ENCODE peak calls at places on chromosomes 2 and 18, in nine cellular contexts. Z is CD4-positive, alpha-beta T cell; D is AG09319; H is astrocyte of the spinal cord; P is MCF 10A; N is PC-3; U is neural crest cell; G is hepatocyte; C is pancreas. B is an unnamed sample.

GRCh38 chr2:198408171-198408570 is 603.8 kb downstream of the PLCL1 start:
- DNase-seq in Z (no peak), D (no peak), H (no peak), P (no peak), N (no peak), U (no peak), G (no peak), C (no peak), B (no peak)

GRCh38 chr2:161307676-161308075 is 549 bp upstream of the PSMD14 start:
- DNase-seq in Z (no peak), D (no peak), H (no peak), P (peak), N (peak), U (no peak), G (no peak), C (no peak), B (no peak)

GRCh38 chr2:49162151-49162550 is 7.8 kb upstream of the FSHR start:
- DNase-seq in Z (no peak), D (no peak), H (no peak), P (no peak), N (no peak), U (no peak), G (peak), C (no peak), B (no peak)

GRCh38 chr2:191264647-191265079 is 19.5 kb downstream of the MYO1B start:
- DNase-seq in Z (no peak), D (no peak), H (peak), P (peak), N (peak), U (no peak), G (no peak), C (no peak), B (no peak)

GRCh38 chr2:212495076-212495475 is 43.5 kb downstream of the ERBB4 start:
- DNase-seq in Z (no peak), D (no peak), H (no peak), P (no peak), N (no peak), U (no peak), G (no peak), C (no peak), B (no peak)

GRCh38 chr2:130808482-130809268 is 28.0 kb upstream of the ARHGEF4 start:
- DNase-seq in Z (no peak), D (no peak), H (no peak), P (peak), N (peak), U (no peak), G (no peak), C (no peak), B (peak)

GRCh38 chr2:218230882-218231281 is 13.9 kb downstream of the ARPC2 start:
- DNase-seq in Z (no peak), D (no peak), H (peak), P (peak), N (peak), U (no peak), G (peak), C (no peak), B (peak)

GRCh38 chr2:169468841-169469240 is 10.5 kb upstream of the BBS5 start:
- DNase-seq in Z (no peak), D (no peak), H (no peak), P (no peak), N (no peak), U (no peak), G (no peak), C (no peak), B (no peak)

GRCh38 chr18:55452123-55452611 is 135.8 kb downstream of the TCF4 start:
- DNase-seq in Z (no peak), D (no peak), H (no peak), P (peak), N (no peak), U (no peak), G (no peak), C (no peak), B (no peak)

GRCh38 chr2:70367722-70368323 is 66.0 kb upstream of the FAM136A start:
- DNase-seq in Z (no peak), D (no peak), H (peak), P (peak), N (no peak), U (no peak), G (no peak), C (peak), B (peak)

GRCh38 chr2:70369082-70369481 is 67.2 kb upstream of the FAM136A start:
- DNase-seq in Z (no peak), D (no peak), H (no peak), P (no peak), N (no peak), U (no peak), G (no peak), C (no peak), B (no peak)

GRCh38 chr2:70374616-70375015 is 72.7 kb upstream of the FAM136A start:
- DNase-seq in Z (no peak), D (no peak), H (no peak), P (no peak), N (no peak), U (no peak), G (no peak), C (no peak), B (no peak)

GRCh38 chr2:70368545-70368944 is 66.7 kb upstream of the FAM136A start:
- DNase-seq in Z (no peak), D (no peak), H (no peak), P (no peak), N (no peak), U (no peak), G (no peak), C (no peak), B (no peak)

GRCh38 chr2:70371753-70372152 is 69.9 kb upstream of the FAM136A start:
- DNase-seq in Z (no peak), D (no peak), H (peak), P (peak), N (peak), U (no peak), G (no peak), C (no peak), B (no peak)
- TF ChIP-seq CTCF in Z (no peak), D (no peak), H (no peak), P (no peak), N (no peak), U (no peak), G (no peak), C (no peak), B (no peak)

DNA sequence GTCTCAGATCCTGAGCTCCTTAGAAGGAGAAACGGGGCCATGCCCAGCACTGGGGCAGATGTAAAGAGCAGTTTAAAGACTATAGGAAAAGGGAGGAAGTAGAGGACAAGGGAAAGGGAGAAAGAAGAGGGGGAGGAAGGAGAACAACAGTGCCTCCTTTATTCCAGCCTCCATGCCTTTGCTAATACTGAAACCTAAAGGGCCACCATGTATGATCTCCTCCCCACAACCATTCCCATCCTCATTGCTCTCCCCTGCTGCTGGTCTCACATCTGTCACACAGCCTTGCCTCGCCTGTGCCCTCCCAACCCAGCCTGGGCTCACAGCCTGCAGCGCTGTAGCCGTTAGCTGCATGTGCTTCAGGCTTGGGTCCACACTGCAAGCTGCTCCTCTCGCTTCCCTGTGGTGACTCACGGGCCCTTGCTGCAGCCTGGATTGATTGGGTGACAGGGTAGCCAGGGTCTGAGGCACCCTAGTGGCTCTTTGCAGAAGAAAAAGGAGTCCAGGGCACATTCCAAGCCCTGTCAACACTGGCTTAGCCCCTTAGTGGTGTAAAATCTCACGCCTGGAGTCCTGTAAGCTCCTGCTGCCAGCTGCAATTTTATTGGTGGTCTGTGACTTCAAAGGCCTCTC is 281.9 kb downstream of the SRBD1 start:
- DNase-seq in Z (no peak), D (no peak), H (peak), P (peak), N (peak), U (no peak), G (peak), C (no peak), B (peak)
- TF ChIP-seq CTCF in Z (no peak), D (no peak), H (no peak), P (no peak), N (peak), U (no peak), G (no peak), C (no peak), B (no peak)

DNA sequence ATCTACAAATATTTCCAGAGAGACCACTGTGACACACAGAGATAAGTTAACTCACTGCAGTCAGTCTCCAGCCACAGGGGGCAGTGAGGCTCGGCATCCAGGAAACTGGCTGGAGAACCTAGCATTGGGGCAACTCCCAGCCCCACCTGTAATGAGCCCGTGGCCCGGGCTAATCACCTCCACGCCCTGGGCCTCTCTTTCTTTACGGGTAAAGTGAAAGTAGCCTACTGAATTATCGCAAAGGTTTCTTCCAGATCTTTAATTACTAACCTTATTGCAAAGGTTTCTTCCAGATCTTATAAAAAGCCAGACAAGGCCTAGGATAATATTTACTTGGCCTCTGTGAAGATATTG is 45.6 kb upstream of the ACAA2 start:
- DNase-seq in Z (no peak), D (no peak), H (no peak), P (no peak), N (no peak), U (no peak), G (no peak), C (no peak), B (no peak)
- TF ChIP-seq CTCF in Z (no peak), D (no peak), H (no peak), P (no peak), N (no peak), U (peak), G (no peak), C (no peak), B (peak)

DNA sequence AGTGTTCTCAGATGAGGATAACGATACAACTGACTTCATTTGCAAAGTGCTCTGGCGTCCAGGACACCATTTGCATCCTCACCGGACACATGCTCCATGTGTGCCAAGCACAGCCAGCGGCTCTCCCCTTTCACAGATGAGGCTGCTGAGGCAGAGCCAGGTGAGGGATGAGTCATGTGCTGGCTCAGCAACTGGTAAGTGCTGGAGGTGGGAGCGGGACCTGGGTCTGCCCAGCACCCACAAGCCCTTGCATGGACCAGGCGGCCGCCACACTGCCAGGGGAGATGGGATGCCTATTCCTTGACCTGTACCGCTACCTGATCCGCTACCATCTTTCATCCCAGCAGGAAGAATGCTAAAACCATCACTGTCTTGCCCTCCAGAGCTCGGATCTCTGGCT is 86.2 kb upstream of the ASB18 start:
- DNase-seq in Z (no peak), D (no peak), H (no peak), P (no peak), N (no peak), U (no peak), G (no peak), C (no peak), B (no peak)
- TF ChIP-seq CTCF in Z (no peak), D (no peak), H (no peak), P (no peak), N (no peak), U (no peak), G (no peak), C (no peak), B (no peak)

DNA sequence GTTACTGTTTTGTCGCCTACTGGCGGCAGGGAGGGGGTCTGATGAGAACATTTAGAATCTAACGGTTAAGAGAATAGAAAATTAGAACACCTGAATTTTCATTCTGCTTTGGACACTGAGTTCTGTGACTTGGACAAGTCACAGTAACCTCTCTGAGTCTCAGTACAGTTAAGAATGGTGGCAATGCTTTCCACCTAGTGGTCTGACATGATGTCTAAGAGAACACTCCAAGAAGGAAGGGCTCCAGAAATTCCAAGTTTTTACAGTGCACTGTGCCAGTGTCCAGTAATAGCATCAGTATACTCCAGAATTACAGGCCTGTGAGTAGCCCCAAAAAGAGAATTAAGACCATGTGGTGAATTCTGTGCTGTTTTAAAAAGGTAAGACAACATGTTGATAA is 174.1 kb upstream of the ZFP36L2 start:
- DNase-seq in Z (no peak), D (no peak), H (no peak), P (no peak), N (no peak), U (no peak), G (no peak), C (no peak), B (no peak)
- TF ChIP-seq CTCF in Z (no peak), D (peak), H (no peak), P (no peak), N (no peak), U (no peak), G (no peak), C (no peak), B (no peak)

B was measured in Calu3.